ENCODE peak calls at places on chromosomes 12 and 14, in four cellular contexts. D is left colon; T is activated CD8-positive, alpha-beta T cell treated with anti-CD3 and anti-CD28 coated beads, Interleukin-2, amount 10 ng/mL, durations not matched to agents 7 days and 5 days; P is hypothalamus. Z is an unnamed sample.

GRCh38 chr12:116201908-116202307 is 75.6 kb downstream of the MED13L start:
- DNase-seq in T (no peak), P (no peak), D (no peak), Z (no peak)

GRCh38 chr12:123398177-123398916 is 14.4 kb downstream of the KMT5A start:
- DNase-seq in T (no peak), P (no peak), D (peak; percentile 52), Z (peak; percentile 18)

GRCh38 chr14:101360045-101360931 is 201.0 kb upstream of the DIO3 start:
- DNase-seq in P (no peak), D (peak; percentile 31), T (peak; percentile 1), Z (no peak)

GRCh38 chr12:100520048-100520769 is 46.5 kb downstream of the NR1H4 start:
- DNase-seq in D (no peak), T (no peak), P (no peak), Z (no peak)

GRCh38 chr12:58888131-58888783 is 32.0 kb downstream of the LRIG3 start:
- DNase-seq in P (no peak), T (no peak), D (no peak), Z (no peak)

GRCh38 chr14:94110552-94111181 is at the start of gene IFI27:
- DNase-seq in D (peak; percentile 70), P (no peak), T (no peak), Z (no peak)

GRCh38 chr14:88301381-88301780 is 21.7 kb downstream of the KCNK10 start:
- DNase-seq in T (no peak), D (no peak), P (no peak), Z (no peak)

GRCh38 chr14:31419179-31420012 is 954 bp downstream of the HEATR5A start:
- DNase-seq in P (no peak), T (no peak), D (no peak), Z (no peak)

GRCh38 chr14:77347746-77348145 is 26.9 kb downstream of the GSTZ1 start:
- DNase-seq in D (no peak), T (no peak), P (no peak), Z (no peak)